ENCODE peak calls at places on chromosomes 5 and 9, in ten cellular contexts. One of them, this sample, is unnamed.
A peak's percentile ranks its signal among the peaks of the same experiment; 100 is the strongest.

GRCh38 chr9:93052791-93053540 is 5.5 kb upstream of the SUSD3 start:
- DNase-seq in endodermal cell: peak; percentile 87
- DNase-seq in AG10803: no peak
- DNase-seq in ovary: peak; percentile 44
- DNase-seq in stimulated activated CD4-positive, alpha-beta T cell treated with anti-CD3 and anti-CD28 coated beads, Interleukin-12 subunit alpha, Interleukin-12 subunit beta, amount 100 ng/mL, for 24 hours: no peak
- DNase-seq in stimulated activated CD8-positive, alpha-beta memory T cell treated with anti-CD3 and anti-CD28 coated beads, Interleukin-2, amount 100 ng/mL, for 48 hours: no peak
- DNase-seq in lung: no peak
- DNase-seq in cardiac muscle cell: no peak
- DNase-seq in prostate gland: no peak
- DNase-seq in SJSA1: no peak
- DNase-seq in this sample: no peak

GRCh38 chr5:131164161-131164930 is 710 bp downstream of the HINT1 start:
- DNase-seq in lung: peak; percentile 69
- DNase-seq in prostate gland: peak; percentile 64
- DNase-seq in endodermal cell: peak; percentile 87
- DNase-seq in stimulated activated CD8-positive, alpha-beta memory T cell treated with anti-CD3 and anti-CD28 coated beads, Interleukin-2, amount 100 ng/mL, for 48 hours: peak; percentile 57
- DNase-seq in ovary: peak; percentile 58
- DNase-seq in SJSA1: peak; percentile 82
- DNase-seq in cardiac muscle cell: peak; percentile 72
- DNase-seq in stimulated activated CD4-positive, alpha-beta T cell treated with anti-CD3 and anti-CD28 coated beads, Interleukin-12 subunit alpha, Interleukin-12 subunit beta, amount 100 ng/mL, for 24 hours: peak; percentile 45
- DNase-seq in AG10803: peak; percentile 76
- DNase-seq in this sample: peak; percentile 74

GRCh38 chr9:129383005-129383414 is 204.9 kb upstream of the IER5L start:
- DNase-seq in lung: peak; percentile 79
- DNase-seq in stimulated activated CD8-positive, alpha-beta memory T cell treated with anti-CD3 and anti-CD28 coated beads, Interleukin-2, amount 100 ng/mL, for 48 hours: no peak
- DNase-seq in cardiac muscle cell: peak; percentile 7
- DNase-seq in AG10803: no peak
- DNase-seq in endodermal cell: peak; percentile 80
- DNase-seq in SJSA1: no peak
- DNase-seq in stimulated activated CD4-positive, alpha-beta T cell treated with anti-CD3 and anti-CD28 coated beads, Interleukin-12 subunit alpha, Interleukin-12 subunit beta, amount 100 ng/mL, for 24 hours: no peak
- DNase-seq in prostate gland: peak; percentile 92
- DNase-seq in ovary: no peak
- DNase-seq in this sample: peak; percentile 89

GRCh38 chr5:73419414-73420390 is 28.9 kb downstream of the FOXD1 start:
- DNase-seq in AG10803: peak; percentile 81
- DNase-seq in lung: no peak
- DNase-seq in prostate gland: no peak
- DNase-seq in stimulated activated CD4-positive, alpha-beta T cell treated with anti-CD3 and anti-CD28 coated beads, Interleukin-12 subunit alpha, Interleukin-12 subunit beta, amount 100 ng/mL, for 24 hours: no peak
- DNase-seq in ovary: no peak
- DNase-seq in stimulated activated CD8-positive, alpha-beta memory T cell treated with anti-CD3 and anti-CD28 coated beads, Interleukin-2, amount 100 ng/mL, for 48 hours: no peak
- DNase-seq in endodermal cell: peak; percentile 84
- DNase-seq in SJSA1: peak; percentile 77
- DNase-seq in cardiac muscle cell: peak; percentile 48
- DNase-seq in this sample: no peak

GRCh38 chr5:104177651-104178050 is 615.1 kb upstream of the NUDT12 start:
- DNase-seq in ovary: no peak
- DNase-seq in prostate gland: no peak
- DNase-seq in lung: no peak
- DNase-seq in endodermal cell: no peak
- DNase-seq in stimulated activated CD8-positive, alpha-beta memory T cell treated with anti-CD3 and anti-CD28 coated beads, Interleukin-2, amount 100 ng/mL, for 48 hours: no peak
- DNase-seq in stimulated activated CD4-positive, alpha-beta T cell treated with anti-CD3 and anti-CD28 coated beads, Interleukin-12 subunit alpha, Interleukin-12 subunit beta, amount 100 ng/mL, for 24 hours: no peak
- DNase-seq in SJSA1: no peak
- DNase-seq in AG10803: no peak
- DNase-seq in cardiac muscle cell: no peak
- DNase-seq in this sample: no peak

GRCh38 chr5:179195561-179196419 is 135.6 kb downstream of the ZNF354C start:
- DNase-seq in stimulated activated CD4-positive, alpha-beta T cell treated with anti-CD3 and anti-CD28 coated beads, Interleukin-12 subunit alpha, Interleukin-12 subunit beta, amount 100 ng/mL, for 24 hours: no peak
- DNase-seq in endodermal cell: no peak
- DNase-seq in cardiac muscle cell: no peak
- DNase-seq in AG10803: peak; percentile 42
- DNase-seq in SJSA1: no peak
- DNase-seq in ovary: no peak
- DNase-seq in lung: no peak
- DNase-seq in stimulated activated CD8-positive, alpha-beta memory T cell treated with anti-CD3 and anti-CD28 coated beads, Interleukin-2, amount 100 ng/mL, for 48 hours: no peak
- DNase-seq in prostate gland: no peak
- DNase-seq in this sample: no peak

GRCh38 chr9:108784128-108784490 is 71.7 kb downstream of the ACTL7B start:
- DNase-seq in endodermal cell: no peak
- DNase-seq in stimulated activated CD4-positive, alpha-beta T cell treated with anti-CD3 and anti-CD28 coated beads, Interleukin-12 subunit alpha, Interleukin-12 subunit beta, amount 100 ng/mL, for 24 hours: no peak
- DNase-seq in lung: no peak
- DNase-seq in ovary: no peak
- DNase-seq in AG10803: no peak
- DNase-seq in stimulated activated CD8-positive, alpha-beta memory T cell treated with anti-CD3 and anti-CD28 coated beads, Interleukin-2, amount 100 ng/mL, for 48 hours: no peak
- DNase-seq in cardiac muscle cell: no peak
- DNase-seq in SJSA1: no peak
- DNase-seq in prostate gland: no peak
- DNase-seq in this sample: no peak

GRCh38 chr9:107712390-107712789 is 222.8 kb upstream of the KLF4 start:
- DNase-seq in lung: no peak
- DNase-seq in SJSA1: no peak
- DNase-seq in AG10803: peak; percentile 29
- DNase-seq in ovary: no peak
- DNase-seq in stimulated activated CD8-positive, alpha-beta memory T cell treated with anti-CD3 and anti-CD28 coated beads, Interleukin-2, amount 100 ng/mL, for 48 hours: no peak
- DNase-seq in endodermal cell: no peak
- DNase-seq in stimulated activated CD4-positive, alpha-beta T cell treated with anti-CD3 and anti-CD28 coated beads, Interleukin-12 subunit alpha, Interleukin-12 subunit beta, amount 100 ng/mL, for 24 hours: no peak
- DNase-seq in prostate gland: no peak
- DNase-seq in cardiac muscle cell: peak; percentile 48
- DNase-seq in this sample: no peak

GRCh38 chr9:37788328-37788727 is 3.5 kb upstream of the EXOSC3 start:
- DNase-seq in SJSA1: no peak
- DNase-seq in cardiac muscle cell: no peak
- DNase-seq in AG10803: no peak
- DNase-seq in lung: no peak
- DNase-seq in endodermal cell: no peak
- DNase-seq in prostate gland: no peak
- DNase-seq in ovary: no peak
- DNase-seq in stimulated activated CD4-positive, alpha-beta T cell treated with anti-CD3 and anti-CD28 coated beads, Interleukin-12 subunit alpha, Interleukin-12 subunit beta, amount 100 ng/mL, for 24 hours: no peak
- DNase-seq in stimulated activated CD8-positive, alpha-beta memory T cell treated with anti-CD3 and anti-CD28 coated beads, Interleukin-2, amount 100 ng/mL, for 48 hours: no peak
- DNase-seq in this sample: no peak

GRCh38 chr5:76818844-76819831 is at the start of gene F2RL1:
- DNase-seq in SJSA1: peak; percentile 78
- DNase-seq in prostate gland: peak; percentile 85
- DNase-seq in endodermal cell: peak; percentile 98
- DNase-seq in AG10803: no peak
- DNase-seq in ovary: peak; percentile 19
- DNase-seq in stimulated activated CD8-positive, alpha-beta memory T cell treated with anti-CD3 and anti-CD28 coated beads, Interleukin-2, amount 100 ng/mL, for 48 hours: peak; percentile 27
- DNase-seq in stimulated activated CD4-positive, alpha-beta T cell treated with anti-CD3 and anti-CD28 coated beads, Interleukin-12 subunit alpha, Interleukin-12 subunit beta, amount 100 ng/mL, for 24 hours: peak; percentile 14
- DNase-seq in cardiac muscle cell: peak; percentile 70
- DNase-seq in lung: peak; percentile 82
- DNase-seq in this sample: peak; percentile 94

GRCh38 chr5:84148651-84149050 is 236.0 kb downstream of the EDIL3 start:
- DNase-seq in lung: no peak
- DNase-seq in stimulated activated CD8-positive, alpha-beta memory T cell treated with anti-CD3 and anti-CD28 coated beads, Interleukin-2, amount 100 ng/mL, for 48 hours: no peak
- DNase-seq in SJSA1: no peak
- DNase-seq in prostate gland: no peak
- DNase-seq in stimulated activated CD4-positive, alpha-beta T cell treated with anti-CD3 and anti-CD28 coated beads, Interleukin-12 subunit alpha, Interleukin-12 subunit beta, amount 100 ng/mL, for 24 hours: no peak
- DNase-seq in AG10803: no peak
- DNase-seq in endodermal cell: no peak
- DNase-seq in ovary: no peak
- DNase-seq in cardiac muscle cell: no peak
- DNase-seq in this sample: no peak

GRCh38 chr5:39256472-39256871 is 37.1 kb upstream of the FYB1 start:
- DNase-seq in lung: no peak
- DNase-seq in SJSA1: peak; percentile 54
- DNase-seq in stimulated activated CD4-positive, alpha-beta T cell treated with anti-CD3 and anti-CD28 coated beads, Interleukin-12 subunit alpha, Interleukin-12 subunit beta, amount 100 ng/mL, for 24 hours: no peak
- DNase-seq in endodermal cell: no peak
- DNase-seq in ovary: no peak
- DNase-seq in prostate gland: no peak
- DNase-seq in AG10803: peak; percentile 67
- DNase-seq in stimulated activated CD8-positive, alpha-beta memory T cell treated with anti-CD3 and anti-CD28 coated beads, Interleukin-2, amount 100 ng/mL, for 48 hours: no peak
- DNase-seq in cardiac muscle cell: peak; percentile 70
- DNase-seq in this sample: peak; percentile 24

GRCh38 chr5:159184858-159185381 is 24.4 kb downstream of the RNF145 start:
- DNase-seq in ovary: no peak
- DNase-seq in stimulated activated CD4-positive, alpha-beta T cell treated with anti-CD3 and anti-CD28 coated beads, Interleukin-12 subunit alpha, Interleukin-12 subunit beta, amount 100 ng/mL, for 24 hours: no peak
- DNase-seq in SJSA1: peak; percentile 90
- DNase-seq in prostate gland: no peak
- DNase-seq in stimulated activated CD8-positive, alpha-beta memory T cell treated with anti-CD3 and anti-CD28 coated beads, Interleukin-2, amount 100 ng/mL, for 48 hours: no peak
- DNase-seq in lung: no peak
- DNase-seq in cardiac muscle cell: peak; percentile 83
- DNase-seq in endodermal cell: peak; percentile 52
- DNase-seq in AG10803: peak; percentile 63
- DNase-seq in this sample: no peak

GRCh38 chr5:169970911-169971436 is 9.3 kb downstream of the INSYN2B start:
- DNase-seq in SJSA1: peak; percentile 89
- DNase-seq in lung: no peak
- DNase-seq in prostate gland: no peak
- DNase-seq in ovary: no peak
- DNase-seq in cardiac muscle cell: peak; percentile 74
- DNase-seq in stimulated activated CD4-positive, alpha-beta T cell treated with anti-CD3 and anti-CD28 coated beads, Interleukin-12 subunit alpha, Interleukin-12 subunit beta, amount 100 ng/mL, for 24 hours: no peak
- DNase-seq in endodermal cell: no peak
- DNase-seq in AG10803: peak; percentile 84
- DNase-seq in stimulated activated CD8-positive, alpha-beta memory T cell treated with anti-CD3 and anti-CD28 coated beads, Interleukin-2, amount 100 ng/mL, for 48 hours: no peak
- DNase-seq in this sample: no peak

GRCh38 chr5:79845448-79846197 is 145.4 kb downstream of the MTX3 start:
- DNase-seq in endodermal cell: peak; percentile 22
- DNase-seq in prostate gland: no peak
- DNase-seq in cardiac muscle cell: peak; percentile 48
- DNase-seq in stimulated activated CD8-positive, alpha-beta memory T cell treated with anti-CD3 and anti-CD28 coated beads, Interleukin-2, amount 100 ng/mL, for 48 hours: no peak
- DNase-seq in lung: no peak
- DNase-seq in SJSA1: peak; percentile 48
- DNase-seq in stimulated activated CD4-positive, alpha-beta T cell treated with anti-CD3 and anti-CD28 coated beads, Interleukin-12 subunit alpha, Interleukin-12 subunit beta, amount 100 ng/mL, for 24 hours: no peak
- DNase-seq in ovary: no peak
- DNase-seq in AG10803: peak; percentile 94
- DNase-seq in this sample: no peak

GRCh38 chr9:87569008-87569908 is 71.6 kb downstream of the DAPK1 start:
- DNase-seq in ovary: peak; percentile 51
- DNase-seq in prostate gland: no peak
- DNase-seq in stimulated activated CD8-positive, alpha-beta memory T cell treated with anti-CD3 and anti-CD28 coated beads, Interleukin-2, amount 100 ng/mL, for 48 hours: no peak
- DNase-seq in lung: no peak
- DNase-seq in endodermal cell: no peak
- DNase-seq in SJSA1: no peak
- DNase-seq in stimulated activated CD4-positive, alpha-beta T cell treated with anti-CD3 and anti-CD28 coated beads, Interleukin-12 subunit alpha, Interleukin-12 subunit beta, amount 100 ng/mL, for 24 hours: no peak
- DNase-seq in AG10803: no peak
- DNase-seq in cardiac muscle cell: peak; percentile 72
- DNase-seq in this sample: no peak

GRCh38 chr9:128912270-128912853 is 8.4 kb upstream of the PHYHD1 start:
- DNase-seq in prostate gland: no peak
- DNase-seq in ovary: no peak
- DNase-seq in endodermal cell: peak; percentile 89
- DNase-seq in SJSA1: peak; percentile 94
- DNase-seq in stimulated activated CD8-positive, alpha-beta memory T cell treated with anti-CD3 and anti-CD28 coated beads, Interleukin-2, amount 100 ng/mL, for 48 hours: no peak
- DNase-seq in cardiac muscle cell: peak; percentile 68
- DNase-seq in stimulated activated CD4-positive, alpha-beta T cell treated with anti-CD3 and anti-CD28 coated beads, Interleukin-12 subunit alpha, Interleukin-12 subunit beta, amount 100 ng/mL, for 24 hours: no peak
- DNase-seq in AG10803: peak; percentile 85
- DNase-seq in lung: peak; percentile 80
- DNase-seq in this sample: no peak

GRCh38 chr5:23089316-23089715 is 236.2 kb upstream of the CDH12 start:
- DNase-seq in prostate gland: no peak
- DNase-seq in AG10803: no peak
- DNase-seq in ovary: no peak
- DNase-seq in endodermal cell: no peak
- DNase-seq in lung: no peak
- DNase-seq in SJSA1: no peak
- DNase-seq in stimulated activated CD4-positive, alpha-beta T cell treated with anti-CD3 and anti-CD28 coated beads, Interleukin-12 subunit alpha, Interleukin-12 subunit beta, amount 100 ng/mL, for 24 hours: no peak
- DNase-seq in cardiac muscle cell: no peak
- DNase-seq in stimulated activated CD8-positive, alpha-beta memory T cell treated with anti-CD3 and anti-CD28 coated beads, Interleukin-2, amount 100 ng/mL, for 48 hours: no peak
- DNase-seq in this sample: no peak

GRCh38 chr9:131621551-131622321 is 76.4 kb downstream of the PRRT1B start:
- DNase-seq in cardiac muscle cell: no peak
- DNase-seq in stimulated activated CD4-positive, alpha-beta T cell treated with anti-CD3 and anti-CD28 coated beads, Interleukin-12 subunit alpha, Interleukin-12 subunit beta, amount 100 ng/mL, for 24 hours: no peak
- DNase-seq in stimulated activated CD8-positive, alpha-beta memory T cell treated with anti-CD3 and anti-CD28 coated beads, Interleukin-2, amount 100 ng/mL, for 48 hours: no peak
- DNase-seq in ovary: no peak
- DNase-seq in SJSA1: no peak
- DNase-seq in prostate gland: peak; percentile 43
- DNase-seq in endodermal cell: no peak
- DNase-seq in lung: peak; percentile 33
- DNase-seq in AG10803: no peak
- DNase-seq in this sample: no peak

GRCh38 chr5:126865299-126865698 is 88.4 kb downstream of the LMNB1 start:
- DNase-seq in prostate gland: no peak
- DNase-seq in AG10803: peak; percentile 65
- DNase-seq in lung: no peak
- DNase-seq in cardiac muscle cell: peak; percentile 67
- DNase-seq in SJSA1: no peak
- DNase-seq in stimulated activated CD4-positive, alpha-beta T cell treated with anti-CD3 and anti-CD28 coated beads, Interleukin-12 subunit alpha, Interleukin-12 subunit beta, amount 100 ng/mL, for 24 hours: no peak
- DNase-seq in ovary: no peak
- DNase-seq in stimulated activated CD8-positive, alpha-beta memory T cell treated with anti-CD3 and anti-CD28 coated beads, Interleukin-2, amount 100 ng/mL, for 48 hours: no peak
- DNase-seq in endodermal cell: no peak
- DNase-seq in this sample: no peak

GRCh38 chr5:178794433-178794832 is 64.0 kb upstream of the ZNF354A start:
- DNase-seq in endodermal cell: no peak
- DNase-seq in AG10803: no peak
- DNase-seq in prostate gland: no peak
- DNase-seq in stimulated activated CD4-positive, alpha-beta T cell treated with anti-CD3 and anti-CD28 coated beads, Interleukin-12 subunit alpha, Interleukin-12 subunit beta, amount 100 ng/mL, for 24 hours: no peak
- DNase-seq in cardiac muscle cell: no peak
- DNase-seq in stimulated activated CD8-positive, alpha-beta memory T cell treated with anti-CD3 and anti-CD28 coated beads, Interleukin-2, amount 100 ng/mL, for 48 hours: no peak
- DNase-seq in ovary: no peak
- DNase-seq in lung: no peak
- DNase-seq in SJSA1: no peak
- DNase-seq in this sample: no peak

GRCh38 chr5:55096860-55097259 is 5.6 kb upstream of the GZMA start:
- DNase-seq in stimulated activated CD4-positive, alpha-beta T cell treated with anti-CD3 and anti-CD28 coated beads, Interleukin-12 subunit alpha, Interleukin-12 subunit beta, amount 100 ng/mL, for 24 hours: no peak
- DNase-seq in cardiac muscle cell: no peak
- DNase-seq in prostate gland: no peak
- DNase-seq in SJSA1: no peak
- DNase-seq in lung: no peak
- DNase-seq in ovary: no peak
- DNase-seq in stimulated activated CD8-positive, alpha-beta memory T cell treated with anti-CD3 and anti-CD28 coated beads, Interleukin-2, amount 100 ng/mL, for 48 hours: no peak
- DNase-seq in endodermal cell: no peak
- DNase-seq in AG10803: no peak
- DNase-seq in this sample: no peak

GRCh38 chr9:112072721-112073553 is 102.2 kb downstream of the SUSD1 start:
- DNase-seq in lung: no peak
- DNase-seq in cardiac muscle cell: peak; percentile 96
- DNase-seq in stimulated activated CD8-positive, alpha-beta memory T cell treated with anti-CD3 and anti-CD28 coated beads, Interleukin-2, amount 100 ng/mL, for 48 hours: no peak
- DNase-seq in AG10803: peak; percentile 97
- DNase-seq in endodermal cell: no peak
- DNase-seq in stimulated activated CD4-positive, alpha-beta T cell treated with anti-CD3 and anti-CD28 coated beads, Interleukin-12 subunit alpha, Interleukin-12 subunit beta, amount 100 ng/mL, for 24 hours: no peak
- DNase-seq in prostate gland: no peak
- DNase-seq in ovary: no peak
- DNase-seq in SJSA1: no peak
- DNase-seq in this sample: peak; percentile 19

GRCh38 chr5:123000731-123001130 is 35.8 kb downstream of the PPIC start:
- DNase-seq in SJSA1: no peak
- DNase-seq in stimulated activated CD4-positive, alpha-beta T cell treated with anti-CD3 and anti-CD28 coated beads, Interleukin-12 subunit alpha, Interleukin-12 subunit beta, amount 100 ng/mL, for 24 hours: no peak
- DNase-seq in prostate gland: no peak
- DNase-seq in lung: no peak
- DNase-seq in ovary: no peak
- DNase-seq in stimulated activated CD8-positive, alpha-beta memory T cell treated with anti-CD3 and anti-CD28 coated beads, Interleukin-2, amount 100 ng/mL, for 48 hours: no peak
- DNase-seq in endodermal cell: no peak
- DNase-seq in cardiac muscle cell: no peak
- DNase-seq in AG10803: no peak
- DNase-seq in this sample: no peak

GRCh38 chr9:37420271-37421215 is 2.0 kb upstream of the GRHPR start:
- DNase-seq in SJSA1: no peak
- DNase-seq in cardiac muscle cell: no peak
- DNase-seq in stimulated activated CD8-positive, alpha-beta memory T cell treated with anti-CD3 and anti-CD28 coated beads, Interleukin-2, amount 100 ng/mL, for 48 hours: no peak
- DNase-seq in prostate gland: no peak
- DNase-seq in stimulated activated CD4-positive, alpha-beta T cell treated with anti-CD3 and anti-CD28 coated beads, Interleukin-12 subunit alpha, Interleukin-12 subunit beta, amount 100 ng/mL, for 24 hours: no peak
- DNase-seq in endodermal cell: no peak
- DNase-seq in AG10803: no peak
- DNase-seq in ovary: no peak
- DNase-seq in lung: no peak
- DNase-seq in this sample: no peak

GRCh38 chr5:141757402-141757801 is 75.4 kb upstream of the ARAP3 start:
- DNase-seq in AG10803: peak; percentile 40
- DNase-seq in stimulated activated CD8-positive, alpha-beta memory T cell treated with anti-CD3 and anti-CD28 coated beads, Interleukin-2, amount 100 ng/mL, for 48 hours: no peak
- DNase-seq in prostate gland: no peak
- DNase-seq in SJSA1: no peak
- DNase-seq in lung: no peak
- DNase-seq in endodermal cell: peak; percentile 86
- DNase-seq in ovary: no peak
- DNase-seq in cardiac muscle cell: peak; percentile 60
- DNase-seq in stimulated activated CD4-positive, alpha-beta T cell treated with anti-CD3 and anti-CD28 coated beads, Interleukin-12 subunit alpha, Interleukin-12 subunit beta, amount 100 ng/mL, for 24 hours: no peak
- DNase-seq in this sample: peak; percentile 37

GRCh38 chr5:16855475-16855874 is 80.6 kb downstream of the MYO10 start:
- DNase-seq in ovary: no peak
- DNase-seq in prostate gland: no peak
- DNase-seq in lung: no peak
- DNase-seq in endodermal cell: no peak
- DNase-seq in AG10803: peak; percentile 76
- DNase-seq in cardiac muscle cell: peak; percentile 60
- DNase-seq in stimulated activated CD4-positive, alpha-beta T cell treated with anti-CD3 and anti-CD28 coated beads, Interleukin-12 subunit alpha, Interleukin-12 subunit beta, amount 100 ng/mL, for 24 hours: no peak
- DNase-seq in SJSA1: no peak
- DNase-seq in stimulated activated CD8-positive, alpha-beta memory T cell treated with anti-CD3 and anti-CD28 coated beads, Interleukin-2, amount 100 ng/mL, for 48 hours: no peak
- DNase-seq in this sample: no peak

GRCh38 chr5:105506692-105507277 is 1944.2 kb upstream of the NUDT12 start:
- DNase-seq in prostate gland: no peak
- DNase-seq in ovary: no peak
- DNase-seq in SJSA1: no peak
- DNase-seq in AG10803: no peak
- DNase-seq in stimulated activated CD8-positive, alpha-beta memory T cell treated with anti-CD3 and anti-CD28 coated beads, Interleukin-2, amount 100 ng/mL, for 48 hours: no peak
- DNase-seq in lung: no peak
- DNase-seq in cardiac muscle cell: peak; percentile 1
- DNase-seq in endodermal cell: peak; percentile 79
- DNase-seq in stimulated activated CD4-positive, alpha-beta T cell treated with anti-CD3 and anti-CD28 coated beads, Interleukin-12 subunit alpha, Interleukin-12 subunit beta, amount 100 ng/mL, for 24 hours: no peak
- DNase-seq in this sample: no peak